ENCODE peak calls at places on chromosomes 3 and 15, in six cellular contexts. T is psoas muscle, A is breast epithelium, L is OCI-LY7, U is astrocyte, B is ovary. X is an unnamed sample.

GRCh38 chr3:44301746-44302145 is 36.8 kb upstream of the TCAIM start:
- DNase-seq in A (no peak), L (no peak), T (no peak), B (no peak), U (no peak), X (no peak)

GRCh38 chr3:95154775-95155174 is 1091.9 kb downstream of the NSUN3 start:
- DNase-seq in B (no peak), U (peak; percentile 49), L (no peak), T (no peak), A (no peak), X (no peak)

GRCh38 chr3:100615684-100616083 is 6.3 kb downstream of the ADGRG7 start:
- DNase-seq in T (no peak), B (no peak), A (no peak), U (peak; percentile 49), L (no peak), X (no peak)

GRCh38 chr3:172096881-172097420 is 57.6 kb downstream of the FNDC3B start:
- DNase-seq in T (no peak), L (no peak), U (peak; percentile 87), A (no peak), B (no peak), X (no peak)

GRCh38 chr15:60414016-60414682 is 16.4 kb upstream of the ANXA2 start:
- DNase-seq in T (no peak), L (no peak), B (no peak), A (no peak), U (peak; percentile 62), X (no peak)

GRCh38 chr3:67077656-67078055 is 79.5 kb downstream of the KBTBD8 start:
- DNase-seq in U (peak; percentile 30), L (no peak), T (no peak), B (no peak), A (no peak), X (no peak)

GRCh38 chr3:88059380-88060160 is 515 bp downstream of the ZNF654 start:
- DNase-seq in T (no peak), U (no peak), L (no peak), A (no peak), B (peak; percentile 38), X (no peak)

GRCh38 chr3:172065534-172065933 is 26.2 kb downstream of the FNDC3B start:
- DNase-seq in U (peak; percentile 81), L (no peak), A (no peak), T (no peak), B (no peak), X (no peak)

GRCh38 chr15:61654918-61655317 is 405.3 kb downstream of the VPS13C start:
- DNase-seq in U (no peak), L (no peak), T (peak; percentile 56), B (peak; percentile 74), A (peak; percentile 35), X (peak; percentile 78)

GRCh38 chr15:28888900-28889299 is 3.1 kb downstream of the APBA2 start:
- DNase-seq in U (no peak), A (no peak), B (no peak), L (no peak), T (no peak), X (no peak)

GRCh38 chr3:141273700-141274410 is 42.2 kb downstream of the PXYLP1 start:
- DNase-seq in B (no peak), U (no peak), T (no peak), L (no peak), A (no peak), X (no peak)

GRCh38 chr3:192571197-192571791 is 156.0 kb downstream of the FGF12 start:
- DNase-seq in T (peak; percentile 60), A (peak; percentile 34), B (peak; percentile 71), U (peak; percentile 45), L (no peak), X (peak; percentile 89)

GRCh38 chr3:117853923-117854322 is 1144.3 kb downstream of the TUSC7 start:
- DNase-seq in U (peak; percentile 87), A (no peak), T (no peak), L (no peak), B (no peak), X (no peak)

GRCh38 chr3:139307601-139308146 is 36.1 kb upstream of the MRPS22 start:
- DNase-seq in L (no peak), B (no peak), U (no peak), T (no peak), A (no peak), X (no peak)

GRCh38 chr3:139309046-139309660 is 34.7 kb upstream of the MRPS22 start:
- DNase-seq in L (no peak), A (no peak), B (no peak), U (no peak), T (no peak), X (no peak)

GRCh38 chr3:139306078-139306477 is 37.7 kb upstream of the MRPS22 start:
- DNase-seq in T (no peak), U (no peak), B (no peak), A (no peak), L (no peak), X (no peak)

GRCh38 chr3:139308156-139309017 is 35.4 kb upstream of the MRPS22 start:
- DNase-seq in U (no peak), B (no peak), L (no peak), A (no peak), T (no peak), X (no peak)

GRCh38 chr3:139307072-139307491 is 36.7 kb upstream of the MRPS22 start:
- DNase-seq in U (no peak), A (no peak), L (no peak), B (no peak), T (no peak), X (no peak)
- H3K4me1 ChIP-seq in U (peaks cover 42% of the 10 kb centered on the region), A (no peaks in the 10 kb centered on the region), L (no peaks in the 10 kb centered on the region), B (peaks cover 11% of the 10 kb centered on the region), T (no peaks in the 10 kb centered on the region), X (no peaks in the 10 kb centered on the region)

GRCh38 chr3:112757197-112757596 is 89.5 kb downstream of the CD200R1L start:
- DNase-seq in T (no peak), U (no peak), A (no peak), B (no peak), L (no peak), X (no peak)
- H3K27ac ChIP-seq in T (no peak overlapping the region), U (no peak overlapping the region), A (no peak overlapping the region), B (no peak overlapping the region), L (no peak overlapping the region), X (no peak overlapping the region)

GRCh38 chr15:91855684-91856553 is 2.4 kb downstream of the SLCO3A1 start:
- DNase-seq in U (no peak), A (peak; percentile 19), T (no peak), L (peak; percentile 79), B (no peak), X (no peak)
- H3K4me1 ChIP-seq in U (peaks cover 10% of the 10 kb centered on the region), A (peaks cover 3% of the 10 kb centered on the region), T (peaks cover 10% of the 10 kb centered on the region), L (peaks cover 64% of the 10 kb centered on the region), B (peaks cover 14% of the 10 kb centered on the region), X (peaks cover 29% of the 10 kb centered on the region)

GRCh38 chr15:100349321-100349695 is 7.5 kb upstream of the ADAMTS17 start:
- DNase-seq in B (no peak), U (no peak), T (no peak), A (no peak), L (no peak), X (no peak)
- H3K27ac ChIP-seq in B (no peak overlapping the region), U (no peak overlapping the region), T (peak overlapping the region; percentile 94), A (peak overlapping the region; percentile 99), L (no peak overlapping the region), X (peak overlapping the region; percentile 97)

GRCh38 chr3:185928532-185928931 is 9.3 kb downstream of the TRA2B start:
- DNase-seq in A (no peak), L (no peak), B (no peak), T (no peak), U (no peak), X (no peak)

GRCh38 chr3:185926445-185926844 is 11.4 kb downstream of the TRA2B start:
- DNase-seq in U (no peak), L (no peak), T (no peak), A (no peak), B (no peak), X (no peak)

GRCh38 chr3:185924375-185924774 is 13.4 kb downstream of the TRA2B start:
- DNase-seq in A (no peak), B (no peak), T (no peak), L (no peak), U (no peak), X (no peak)

GRCh38 chr3:185927501-185928200 is 10.2 kb downstream of the TRA2B start:
- DNase-seq in L (no peak), T (no peak), U (no peak), B (no peak), A (no peak), X (no peak)

DNA sequence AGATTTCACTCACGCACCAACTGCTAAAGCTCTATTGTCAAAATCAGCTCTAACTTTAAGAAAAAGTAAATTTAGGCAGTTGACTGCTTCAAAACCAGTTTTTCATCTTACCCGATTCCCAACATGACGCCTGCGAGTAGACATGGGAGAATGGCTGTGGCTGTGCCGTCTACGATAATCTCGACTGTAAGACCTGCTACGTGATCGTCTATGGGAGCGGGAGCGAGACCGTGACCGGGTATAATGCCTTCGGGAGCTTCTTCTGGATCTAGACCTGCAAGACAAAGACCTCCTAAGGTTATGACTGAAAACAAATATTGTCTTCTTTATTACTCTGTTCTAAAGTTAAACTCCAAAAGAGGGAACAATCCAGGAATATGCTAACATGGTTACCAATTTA is 12.5 kb downstream of the TRA2B start:
- DNase-seq in U (no peak), T (no peak), L (no peak), B (no peak), A (no peak), X (no peak)
- H3K4me1 ChIP-seq in U (peaks cover 39% of the 10 kb centered on the region), T (peaks cover 68% of the 10 kb centered on the region), L (peaks cover 38% of the 10 kb centered on the region), B (peaks cover 16% of the 10 kb centered on the region), A (peaks cover 6% of the 10 kb centered on the region), X (peaks cover 15% of the 10 kb centered on the region)